ENCODE peak calls at places on chromosome 13, in five cellular contexts. One of them, this sample, is unnamed.

GRCh38 chr13:28273919-28274318 is 135.6 kb downstream of the PAN3 start:
- DNase-seq in HCT116: no peak
- DNase-seq in right lobe of liver: no peak
- DNase-seq in tibial nerve: no peak
- DNase-seq in IMR-90: peak
- DNase-seq in this sample: peak

GRCh38 chr13:40377783-40378182 is 288.7 kb downstream of the FOXO1 start:
- DNase-seq in IMR-90: no peak
- DNase-seq in right lobe of liver: no peak
- DNase-seq in HCT116: no peak
- DNase-seq in tibial nerve: no peak
- DNase-seq in this sample: no peak

GRCh38 chr13:94178625-94179244 is 300.7 kb downstream of the DCT start:
- DNase-seq in HCT116: no peak
- DNase-seq in IMR-90: peak
- DNase-seq in tibial nerve: no peak
- DNase-seq in right lobe of liver: no peak
- DNase-seq in this sample: no peak

GRCh38 chr13:71799320-71799719 is 67.7 kb downstream of the DACH1 start:
- DNase-seq in IMR-90: no peak
- DNase-seq in tibial nerve: no peak
- DNase-seq in HCT116: no peak
- DNase-seq in right lobe of liver: no peak
- DNase-seq in this sample: no peak

GRCh38 chr13:110044521-110045200 is 258.3 kb upstream of the IRS2 start:
- DNase-seq in right lobe of liver: no peak
- DNase-seq in IMR-90: peak
- DNase-seq in HCT116: no peak
- DNase-seq in tibial nerve: no peak
- DNase-seq in this sample: no peak

GRCh38 chr13:34847751-34848150 is 94.3 kb upstream of the NBEA start:
- DNase-seq in IMR-90: no peak
- DNase-seq in HCT116: no peak
- DNase-seq in right lobe of liver: no peak
- DNase-seq in tibial nerve: no peak
- DNase-seq in this sample: no peak

GRCh38 chr13:106063591-106064308 is 471.7 kb downstream of the EFNB2 start:
- DNase-seq in right lobe of liver: no peak
- DNase-seq in tibial nerve: no peak
- DNase-seq in HCT116: no peak
- DNase-seq in IMR-90: peak
- DNase-seq in this sample: no peak

GRCh38 chr13:84821261-84821660 is 939.0 kb upstream of the SLITRK1 start:
- DNase-seq in IMR-90: no peak
- DNase-seq in HCT116: no peak
- DNase-seq in right lobe of liver: no peak
- DNase-seq in tibial nerve: no peak
- DNase-seq in this sample: no peak

GRCh38 chr13:32726374-32727037 is 140.3 kb downstream of the PDS5B start:
- DNase-seq in tibial nerve: no peak
- DNase-seq in IMR-90: no peak
- DNase-seq in right lobe of liver: no peak
- DNase-seq in HCT116: no peak
- DNase-seq in this sample: no peak

GRCh38 chr13:106958690-106959089 is 390.8 kb upstream of the ARGLU1 start:
- DNase-seq in HCT116: no peak
- DNase-seq in IMR-90: no peak
- DNase-seq in tibial nerve: no peak
- DNase-seq in right lobe of liver: no peak
- DNase-seq in this sample: no peak

GRCh38 chr13:81916471-81916870 is 1575.5 kb upstream of the SPRY2 start:
- DNase-seq in IMR-90: no peak
- DNase-seq in tibial nerve: no peak
- DNase-seq in right lobe of liver: no peak
- DNase-seq in HCT116: no peak
- DNase-seq in this sample: no peak

GRCh38 chr13:98274921-98275487 is 97.9 kb upstream of the RNF113B start:
- DNase-seq in tibial nerve: no peak
- DNase-seq in HCT116: no peak
- DNase-seq in IMR-90: peak
- DNase-seq in right lobe of liver: no peak
- DNase-seq in this sample: no peak

DNA sequence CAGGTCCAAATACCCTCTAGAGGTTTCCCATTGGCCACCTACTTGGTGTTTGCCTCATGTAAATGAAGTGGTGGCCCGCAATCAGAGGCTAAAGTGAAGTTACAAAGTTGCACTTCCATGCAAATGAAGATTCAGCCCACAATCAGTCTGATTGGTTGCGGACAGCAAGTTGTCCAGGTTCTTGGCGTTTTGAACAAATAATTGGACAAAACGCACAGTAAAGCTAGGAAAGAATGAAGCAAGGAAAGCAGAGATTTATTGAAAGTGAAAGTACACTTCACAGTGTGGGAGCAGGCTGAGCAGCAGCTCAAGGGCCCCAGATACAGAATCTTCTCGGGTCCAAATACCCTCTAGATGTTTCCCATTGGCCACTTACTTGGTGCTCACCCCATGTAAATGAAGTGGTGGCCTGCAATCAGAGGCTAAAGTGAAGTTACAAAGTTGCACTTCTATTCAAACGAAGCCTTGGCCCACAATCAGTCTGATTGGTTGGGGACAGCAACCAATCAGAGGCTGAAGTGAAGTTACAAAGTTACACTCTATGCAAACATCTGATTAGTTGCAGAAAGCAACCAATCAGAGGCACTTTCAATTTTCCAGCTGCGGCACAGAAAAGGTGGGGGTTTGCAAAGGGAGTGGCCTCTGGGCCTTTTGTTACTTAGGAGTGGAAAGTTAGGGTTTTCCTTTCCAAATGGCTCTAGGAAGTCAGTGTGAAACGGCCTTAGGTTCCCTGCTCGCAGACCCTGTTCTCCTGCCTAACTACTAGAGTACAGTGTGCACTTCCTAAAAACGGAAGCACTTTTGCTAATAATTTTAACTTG is 4.7 kb upstream of the TM9SF2 start:
- DNase-seq in tibial nerve: no peak
- DNase-seq in right lobe of liver: peak
- DNase-seq in IMR-90: peak
- DNase-seq in HCT116: peak
- DNase-seq in this sample: peak
- TF ChIP-seq POLR2A in tibial nerve: no peak
- TF ChIP-seq POLR2A in right lobe of liver: peak
- TF ChIP-seq POLR2A in IMR-90: no peak
- TF ChIP-seq POLR2A in HCT116: no peak
- TF ChIP-seq POLR2A in this sample: peak

GRCh38 chr13:52949744-52950143 is 78.9 kb upstream of the OLFM4 start:
- DNase-seq in tibial nerve: no peak
- DNase-seq in right lobe of liver: no peak
- DNase-seq in IMR-90: no peak
- DNase-seq in HCT116: no peak
- DNase-seq in this sample: no peak

GRCh38 chr13:52954838-52955237 is 73.8 kb upstream of the OLFM4 start:
- DNase-seq in right lobe of liver: no peak
- DNase-seq in IMR-90: no peak
- DNase-seq in HCT116: no peak
- DNase-seq in tibial nerve: no peak
- DNase-seq in this sample: no peak

GRCh38 chr13:52955505-52955904 is 73.1 kb upstream of the OLFM4 start:
- DNase-seq in HCT116: no peak
- DNase-seq in right lobe of liver: no peak
- DNase-seq in tibial nerve: no peak
- DNase-seq in IMR-90: no peak
- DNase-seq in this sample: no peak

GRCh38 chr13:52949044-52949443 is 79.6 kb upstream of the OLFM4 start:
- DNase-seq in IMR-90: no peak
- DNase-seq in right lobe of liver: no peak
- DNase-seq in HCT116: no peak
- DNase-seq in tibial nerve: no peak
- DNase-seq in this sample: no peak

DNA sequence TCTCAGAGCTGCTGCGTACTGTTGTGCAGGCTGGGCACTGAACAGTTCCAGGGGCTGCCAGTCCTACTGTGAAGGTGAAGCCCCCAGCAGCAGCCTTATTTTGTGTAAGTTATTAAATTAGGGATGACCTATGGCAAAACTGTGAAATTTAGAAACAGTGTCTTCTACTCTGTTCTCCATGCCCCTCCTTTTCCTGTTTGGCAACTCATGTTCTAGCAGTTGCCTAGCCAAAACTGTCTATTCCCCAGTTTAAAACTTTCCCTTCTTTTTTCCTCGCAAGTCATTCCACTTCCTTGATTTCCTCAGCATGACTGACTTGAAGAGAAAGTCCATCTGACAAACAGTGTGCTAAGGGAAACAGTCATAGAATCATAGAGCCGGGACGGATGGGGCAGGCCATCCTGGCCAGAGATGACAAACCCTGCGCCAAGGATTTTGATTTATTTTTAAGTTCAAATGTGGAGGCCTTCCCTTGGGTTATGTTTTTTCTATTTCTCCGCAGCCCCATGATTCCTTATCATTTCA is 78.1 kb upstream of the OLFM4 start:
- DNase-seq in HCT116: no peak
- DNase-seq in tibial nerve: no peak
- DNase-seq in IMR-90: no peak
- DNase-seq in right lobe of liver: no peak
- DNase-seq in this sample: no peak
- TF ChIP-seq POLR2A in HCT116: no peak
- TF ChIP-seq POLR2A in tibial nerve: no peak
- TF ChIP-seq POLR2A in IMR-90: no peak
- TF ChIP-seq POLR2A in right lobe of liver: no peak
- TF ChIP-seq POLR2A in this sample: no peak

GRCh38 chr13:30051531-30052060 is 201.2 kb upstream of the UBL3 start:
- DNase-seq in IMR-90: no peak
- DNase-seq in HCT116: no peak
- DNase-seq in right lobe of liver: no peak
- DNase-seq in tibial nerve: no peak
- DNase-seq in this sample: no peak
- TF ChIP-seq POLR2A in IMR-90: no peak
- TF ChIP-seq POLR2A in HCT116: no peak
- TF ChIP-seq POLR2A in right lobe of liver: no peak
- TF ChIP-seq POLR2A in tibial nerve: no peak
- TF ChIP-seq POLR2A in this sample: no peak

GRCh38 chr13:113209336-113209879 is at the start of gene CUL4A:
- DNase-seq in right lobe of liver: peak
- DNase-seq in tibial nerve: peak
- DNase-seq in HCT116: peak
- DNase-seq in IMR-90: peak
- DNase-seq in this sample: peak
- TF ChIP-seq POLR2A in right lobe of liver: no peak
- TF ChIP-seq POLR2A in tibial nerve: no peak
- TF ChIP-seq POLR2A in HCT116: no peak
- TF ChIP-seq POLR2A in IMR-90: no peak
- TF ChIP-seq POLR2A in this sample: no peak

GRCh38 chr13:20129076-20129475 is 31.8 kb downstream of the GJA3 start:
- DNase-seq in right lobe of liver: no peak
- DNase-seq in HCT116: no peak
- DNase-seq in IMR-90: no peak
- DNase-seq in tibial nerve: no peak
- DNase-seq in this sample: no peak

GRCh38 chr13:20126460-20127262 is 34.2 kb downstream of the GJA3 start:
- DNase-seq in right lobe of liver: no peak
- DNase-seq in tibial nerve: no peak
- DNase-seq in IMR-90: no peak
- DNase-seq in HCT116: no peak
- DNase-seq in this sample: no peak

GRCh38 chr13:20128459-20128927 is 32.4 kb downstream of the GJA3 start:
- DNase-seq in IMR-90: no peak
- DNase-seq in right lobe of liver: peak
- DNase-seq in HCT116: no peak
- DNase-seq in tibial nerve: no peak
- DNase-seq in this sample: no peak

GRCh38 chr13:20127263-20127562 is 33.6 kb downstream of the GJA3 start:
- DNase-seq in IMR-90: no peak
- DNase-seq in right lobe of liver: no peak
- DNase-seq in HCT116: no peak
- DNase-seq in tibial nerve: no peak
- DNase-seq in this sample: peak

GRCh38 chr13:20127563-20128458 is 33.0 kb downstream of the GJA3 start:
- DNase-seq in HCT116: no peak
- DNase-seq in tibial nerve: no peak
- DNase-seq in IMR-90: peak
- DNase-seq in right lobe of liver: peak
- DNase-seq in this sample: peak
- TF ChIP-seq POLR2A in HCT116: no peak
- TF ChIP-seq POLR2A in tibial nerve: no peak
- TF ChIP-seq POLR2A in IMR-90: no peak
- TF ChIP-seq POLR2A in right lobe of liver: peak
- TF ChIP-seq POLR2A in this sample: peak

GRCh38 chr13:80132741-80133601 is 208.0 kb downstream of the SPRY2 start:
- DNase-seq in HCT116: no peak
- DNase-seq in tibial nerve: peak
- DNase-seq in IMR-90: peak
- DNase-seq in right lobe of liver: peak
- DNase-seq in this sample: peak
- TF ChIP-seq POLR2A in HCT116: no peak
- TF ChIP-seq POLR2A in tibial nerve: no peak
- TF ChIP-seq POLR2A in IMR-90: no peak
- TF ChIP-seq POLR2A in right lobe of liver: peak
- TF ChIP-seq POLR2A in this sample: no peak

GRCh38 chr13:48233097-48233885 is at the start of gene ITM2B:
- DNase-seq in right lobe of liver: peak
- DNase-seq in tibial nerve: peak
- DNase-seq in HCT116: peak
- DNase-seq in IMR-90: peak
- DNase-seq in this sample: peak
- TF ChIP-seq POLR2A in right lobe of liver: peak
- TF ChIP-seq POLR2A in tibial nerve: peak
- TF ChIP-seq POLR2A in HCT116: no peak
- TF ChIP-seq POLR2A in IMR-90: peak
- TF ChIP-seq POLR2A in this sample: peak